ENCODE peak calls at places on chromosomes 12 and 14, in nine cellular contexts. P is gastrocnemius medialis; L is AG04450; M is mucosa of descending colon; R is CD8-positive, alpha-beta T cell; N is tibial artery; S is OCI-LY7; E is neural progenitor cell; T is astrocyte of the spinal cord. I is an unnamed sample.

GRCh38 chr14:21894003-21894897 is 220.6 kb upstream of the OR4E1 start:
- DNase-seq in T (no peak), R (peak), L (no peak), E (peak), N (no peak), S (peak), P (no peak), M (peak), I (no peak)

GRCh38 chr14:84963518-84963917 is 566.4 kb upstream of the FLRT2 start:
- DNase-seq in R (no peak), N (no peak), M (no peak), L (no peak), E (no peak), S (no peak), T (no peak), P (no peak), I (no peak)

GRCh38 chr14:69337984-69338383 is 60.1 kb downstream of the ERH start:
- DNase-seq in T (no peak), E (no peak), R (no peak), S (no peak), P (no peak), N (no peak), M (no peak), L (no peak), I (no peak)

GRCh38 chr14:24143511-24143910 is 2.1 kb upstream of the EMC9 start:
- DNase-seq in E (no peak), M (no peak), R (no peak), P (no peak), S (no peak), T (peak), N (no peak), L (no peak), I (no peak)

GRCh38 chr14:49598479-49599301 is at the start of gene LRR1:
- DNase-seq in M (peak), E (peak), L (peak), T (peak), N (peak), P (peak), S (peak), R (peak), I (no peak)

GRCh38 chr12:24697769-24698168 is 251.1 kb downstream of the BCAT1 start:
- DNase-seq in R (no peak), T (peak), M (no peak), E (no peak), L (no peak), N (no peak), P (no peak), S (no peak), I (no peak)

GRCh38 chr12:32698285-32698684 is 19.2 kb downstream of the DNM1L start:
- DNase-seq in T (no peak), M (no peak), N (no peak), E (peak), S (peak), P (no peak), R (no peak), L (no peak), I (no peak)

GRCh38 chr14:62364161-62364560 is 601.9 kb downstream of the SNAPC1 start:
- DNase-seq in N (no peak), L (no peak), S (no peak), R (no peak), M (no peak), T (no peak), E (no peak), P (no peak), I (no peak)

GRCh38 chr12:45284096-45284901 is 68.4 kb downstream of the ANO6 start:
- DNase-seq in E (peak), P (no peak), L (peak), T (peak), M (no peak), N (no peak), S (no peak), R (no peak), I (no peak)

GRCh38 chr12:75642226-75642625 is 130.8 kb upstream of the KRR1 start:
- DNase-seq in N (no peak), S (no peak), M (no peak), P (no peak), E (no peak), L (no peak), R (no peak), T (peak), I (no peak)

GRCh38 chr12:70365648-70366518 is at the start of gene KCNMB4:
- DNase-seq in S (peak), T (peak), P (peak), E (peak), L (no peak), R (peak), M (peak), N (peak), I (no peak)

GRCh38 chr14:105503918-105504692 is 13.1 kb downstream of the TEDC1 start:
- DNase-seq in M (peak), R (no peak), N (peak), L (no peak), P (no peak), S (no peak), T (no peak), E (no peak), I (no peak)

GRCh38 chr12:12327802-12328201 is 22.2 kb downstream of the MANSC1 start:
- DNase-seq in S (peak), T (peak), N (no peak), M (no peak), R (no peak), P (no peak), L (no peak), E (peak), I (no peak)

GRCh38 chr14:51430600-51430999 is 190.6 kb downstream of the TMX1 start:
- DNase-seq in P (no peak), S (no peak), M (no peak), N (no peak), T (peak), E (peak), R (no peak), L (no peak), I (no peak)

GRCh38 chr12:11269607-11270006 is at the start of gene PRB3:
- DNase-seq in T (no peak), P (no peak), M (no peak), S (no peak), E (no peak), L (no peak), R (no peak), N (no peak), I (no peak)

GRCh38 chr14:53640695-53641094 is 315.9 kb downstream of the BMP4 start:
- DNase-seq in L (no peak), R (no peak), N (no peak), E (no peak), S (no peak), M (no peak), T (peak), P (no peak), I (no peak)

GRCh38 chr12:51592034-51592705 is 1.1 kb downstream of the SCN8A start:
- DNase-seq in P (no peak), L (peak), R (no peak), M (no peak), N (no peak), S (no peak), E (peak), T (peak), I (peak)

GRCh38 chr14:71583705-71584104 is 348.5 kb upstream of the RGS6 start:
- DNase-seq in R (no peak), T (no peak), L (no peak), E (no peak), M (no peak), P (no peak), S (no peak), N (no peak), I (no peak)

DNA sequence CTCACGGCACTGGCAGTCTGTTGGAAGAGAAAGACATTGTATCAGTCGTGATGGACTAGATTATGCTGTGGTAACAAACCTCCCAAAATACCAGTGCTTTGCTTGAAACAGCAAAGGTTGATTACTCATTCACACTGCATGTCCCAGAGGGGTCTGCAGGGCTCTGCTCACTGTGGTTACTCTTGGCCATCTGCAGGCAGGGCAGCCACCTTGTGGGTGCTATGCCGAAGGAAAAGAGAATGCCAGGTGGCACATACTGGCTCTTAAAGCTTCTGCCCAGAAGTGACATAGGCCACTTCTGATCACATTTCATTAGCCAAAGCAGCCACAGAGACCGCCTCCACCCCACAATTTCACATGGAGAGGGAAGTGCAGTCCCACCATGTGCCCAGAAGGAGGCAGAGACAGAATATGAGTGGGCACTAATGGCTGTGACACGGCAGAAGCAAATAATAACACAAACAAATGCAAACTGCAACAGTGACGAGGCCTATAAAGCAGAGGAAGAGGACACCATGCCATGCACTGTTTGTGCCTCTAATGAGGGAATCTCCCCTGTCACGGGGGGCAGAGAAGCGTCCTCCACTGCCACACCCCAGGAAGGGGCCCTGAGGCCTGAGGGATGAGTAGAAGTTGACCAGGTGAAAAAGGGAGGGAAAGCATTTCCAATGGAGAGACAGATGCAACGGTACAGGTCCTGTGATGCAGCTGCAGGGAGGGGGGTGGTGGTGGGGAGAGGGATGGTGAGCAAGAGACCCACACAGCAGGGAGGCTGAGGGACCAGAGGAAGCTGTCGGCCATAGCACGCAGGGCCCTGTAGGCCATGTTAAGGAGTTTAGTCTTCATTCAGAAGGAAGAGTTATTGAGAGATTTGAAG is 51.7 kb upstream of the KICS2 start:
- DNase-seq in S (no peak), E (peak), R (no peak), N (no peak), T (no peak), P (no peak), M (no peak), L (no peak), I (no peak)
- TF ChIP-seq CTCF in S (peak), E (peak), R (no peak), N (no peak), T (peak), P (peak), M (no peak), L (peak), I (peak)

DNA sequence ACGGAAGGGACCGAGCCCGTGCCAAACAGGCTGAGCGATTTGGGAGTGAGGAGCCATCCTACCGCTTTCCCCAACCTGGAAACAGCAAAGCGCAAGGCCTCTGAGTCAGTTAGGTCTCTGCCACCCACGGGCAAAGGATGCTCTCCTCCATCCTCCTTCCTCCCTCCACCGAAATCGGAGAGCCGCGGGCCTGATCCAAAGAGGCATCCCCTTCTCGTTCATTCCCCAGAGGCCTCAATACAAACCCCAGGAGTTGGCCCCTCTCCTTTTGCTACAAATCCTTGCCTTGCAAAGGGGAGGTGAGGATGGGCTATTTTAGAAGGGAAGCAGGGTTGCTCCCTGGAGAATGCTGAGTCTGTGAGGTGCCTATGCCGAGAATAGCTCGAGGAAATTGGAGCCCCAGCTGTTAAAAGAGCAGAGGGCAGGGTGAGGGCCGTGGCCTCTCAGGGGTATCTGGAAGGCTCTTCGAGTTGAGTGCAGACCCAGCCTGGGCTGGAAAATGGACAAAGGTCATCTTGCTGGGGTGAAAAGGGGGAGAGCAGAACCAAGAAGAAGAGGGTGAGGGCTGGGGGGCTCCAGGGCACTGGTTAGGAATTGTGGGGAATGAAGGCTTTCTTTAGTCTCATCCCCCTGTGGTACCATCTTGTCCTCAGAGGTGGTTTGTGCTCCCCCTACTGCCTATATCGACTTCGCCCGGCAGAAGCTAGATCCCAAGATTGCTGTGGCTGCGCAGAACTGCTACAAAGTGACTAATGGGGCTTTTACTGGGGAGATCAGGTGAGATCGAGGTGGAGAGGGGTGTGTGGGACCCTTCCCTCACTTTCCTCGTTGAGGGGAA is 1.1 kb downstream of the TPI1 start:
- DNase-seq in P (peak), S (peak), E (peak), L (no peak), R (no peak), N (no peak), M (peak), T (peak), I (no peak)
- H3K4me3 ChIP-seq in P (peak), S (peak), E (peak), L (peak), R (peak), N (peak), M (peak), T (peak), I (peak)

GRCh38 chr14:77439861-77440260 is 16.5 kb upstream of the NOXRED1 start:
- DNase-seq in L (no peak), P (no peak), R (no peak), N (no peak), M (no peak), E (no peak), T (no peak), S (no peak), I (no peak)
- TF ChIP-seq CTCF in L (no peak), P (no peak), R (no peak), N (no peak), M (no peak), E (no peak), T (no peak), S (no peak), I (no peak)

GRCh38 chr12:101642115-101643067 is 47.6 kb downstream of the MYBPC1 start:
- DNase-seq in P (peak), M (no peak), N (no peak), T (no peak), R (no peak), L (no peak), S (no peak), E (peak), I (no peak)
- H3K4me3 ChIP-seq in P (no peak), M (no peak), N (no peak), T (peak), R (peak), L (no peak), S (no peak), E (peak), I (no peak)

I was measured in AG09309.